ENCODE peak calls at places on chromosome 3, in four cellular contexts. Y is NCI-H446, H is AG09309, U is NB4. E is an unnamed sample.
A peak's percentile ranks its signal among the peaks of the same experiment; 100 is the strongest.

GRCh38 chr3:139537325-139537724 is 2.2 kb downstream of the RBP1 start:
- DNase-seq in Y (no peak), H (no peak), U (no peak), E (no peak)

GRCh38 chr3:196390116-196390515 is 42.1 kb downstream of the UBXN7 start:
- DNase-seq in Y (no peak), H (no peak), U (no peak), E (no peak)

GRCh38 chr3:53318522-53318921 is 28.8 kb downstream of the DCP1A start:
- DNase-seq in Y (no peak), H (peak; percentile 33), U (no peak), E (peak; percentile 20)

GRCh38 chr3:41141431-41142164 is 57.7 kb upstream of the CTNNB1 start:
- DNase-seq in Y (no peak), H (no peak), U (no peak), E (no peak)

GRCh38 chr3:53320697-53321096 is 26.6 kb downstream of the DCP1A start:
- DNase-seq in Y (no peak), H (no peak), U (no peak), E (no peak)

GRCh38 chr3:10426346-10427233 is 78.8 kb downstream of the ATP2B2 start:
- DNase-seq in Y (no peak), H (peak; percentile 75), U (peak; percentile 61), E (no peak)

GRCh38 chr3:192354687-192355086 is 372.7 kb downstream of the FGF12 start:
- DNase-seq in Y (no peak), H (no peak), U (no peak), E (no peak)

GRCh38 chr3:193030276-193030675 is 112.6 kb upstream of the MB21D2 start:
- DNase-seq in Y (no peak), H (no peak), U (no peak), E (no peak)

GRCh38 chr3:35194666-35195065 is 444.7 kb upstream of the ARPP21 start:
- DNase-seq in Y (no peak), H (no peak), U (no peak), E (no peak)

GRCh38 chr3:197541756-197542539 is 13.8 kb downstream of the BDH1 start:
- DNase-seq in Y (peak; percentile 74), H (no peak), U (no peak), E (no peak)

GRCh38 chr3:197398301-197398878 is 100.0 kb upstream of the DLG1 start:
- DNase-seq in Y (no peak), H (no peak), U (no peak), E (no peak)

GRCh38 chr3:16143870-16144568 is 30.5 kb upstream of the GALNT15 start:
- DNase-seq in Y (peak; percentile 28), H (no peak), U (no peak), E (no peak)

GRCh38 chr3:58711871-58712270 is 45.3 kb upstream of the FAM3D start:
- DNase-seq in Y (no peak), H (no peak), U (no peak), E (no peak)

GRCh38 chr3:14214764-14215163 is 36.1 kb downstream of the LSM3 start:
- DNase-seq in Y (no peak), H (no peak), U (no peak), E (no peak)

GRCh38 chr3:125359700-125360099 is 15.4 kb downstream of the ZNF148 start:
- DNase-seq in Y (no peak), H (no peak), U (no peak), E (no peak)

GRCh38 chr3:8473990-8474389 is 27.6 kb upstream of the LMCD1 start:
- DNase-seq in Y (no peak), H (no peak), U (no peak), E (no peak)

GRCh38 chr3:55675478-55675877 is 188.4 kb upstream of the WNT5A start:
- DNase-seq in Y (no peak), H (no peak), U (no peak), E (no peak)

GRCh38 chr3:71905426-71905825 is 120.5 kb upstream of the PROK2 start:
- DNase-seq in Y (no peak), H (no peak), U (peak; percentile 79), E (no peak)

GRCh38 chr3:176872771-176873209 is 324.5 kb downstream of the TBL1XR1 start:
- DNase-seq in Y (no peak), H (peak; percentile 10), U (peak; percentile 51), E (peak; percentile 12)

E was measured in AG09319.